ENCODE peak calls at places on chromosomes 3 and 15, in four cellular contexts. K, O, Z and A are unnamed samples.

GRCh38 chr15:63405159-63405558 is 23.5 kb upstream of the CA12 start:
- DNase-seq in K (no peak), O (no peak), Z (no peak), A (no peak)

GRCh38 chr15:85527907-85528306 is 147.5 kb downstream of the AKAP13 start:
- DNase-seq in K (no peak), O (no peak), Z (no peak), A (no peak)

GRCh38 chr3:8441969-8442559 is 59.6 kb upstream of the LMCD1 start:
- DNase-seq in K (peak), O (no peak), Z (peak), A (no peak)

GRCh38 chr3:63349583-63350177 is 71.6 kb downstream of the SYNPR start:
- DNase-seq in K (peak), O (no peak), Z (peak), A (no peak)

GRCh38 chr3:69425249-69425648 is 39.4 kb upstream of the FRMD4B start:
- DNase-seq in K (peak), O (no peak), Z (peak), A (no peak)

GRCh38 chr15:31327674-31328424 is 1.2 kb downstream of the KLF13 start:
- DNase-seq in K (peak), O (peak), Z (peak), A (peak)

GRCh38 chr15:26087881-26088280 is 224.8 kb upstream of the ATP10A start:
- DNase-seq in K (no peak), O (no peak), Z (no peak), A (no peak)

GRCh38 chr3:73681610-73682009 is 56.9 kb upstream of the PDZRN3 start:
- DNase-seq in K (no peak), O (no peak), Z (no peak), A (no peak)

GRCh38 chr3:64272271-64272670 is 47.0 kb upstream of the PRICKLE2 start:
- DNase-seq in K (no peak), O (no peak), Z (no peak), A (no peak)

GRCh38 chr15:70856884-70857546 is 3.1 kb upstream of the LARP6 start:
- DNase-seq in K (no peak), O (peak), Z (peak), A (no peak)

GRCh38 chr15:70875001-70875782 is 17.0 kb downstream of the THAP10 start:
- DNase-seq in K (no peak), O (no peak), Z (peak), A (no peak)

GRCh38 chr3:168858327-168858726 is 762.6 kb upstream of the GOLIM4 start:
- DNase-seq in K (no peak), O (no peak), Z (no peak), A (no peak)

GRCh38 chr3:189563841-189564563 is 67.2 kb upstream of the TP63 start:
- DNase-seq in K (no peak), O (no peak), Z (no peak), A (no peak)

GRCh38 chr3:16739416-16740091 is 134.3 kb upstream of the DAZL start:
- DNase-seq in K (no peak), O (no peak), Z (no peak), A (no peak)

GRCh38 chr3:4564928-4565586 is 71.9 kb downstream of the ITPR1 start:
- DNase-seq in K (no peak), O (no peak), Z (no peak), A (no peak)